ENCODE peak calls at places on chromosomes 4 and X, in ten cellular contexts. E is cardiac fibroblast; T is GM03348; N is MV-4-11; J is fibroblast of the aortic adventitia; Y is activated effector memory CD4-positive, alpha-beta T cell treated with Interleukin-2 at 50 U/mL for 16 hours; X is NCI-H2081; F is NCI-H2171; L is CD4-positive, alpha-beta T cell; S is uterus. G is an unnamed sample.

GRCh38 chr4:8076023-8076422 is 82.6 kb downstream of the ABLIM2 start:
- DNase-seq in E (no peak), T (no peak), N (no peak), J (no peak), Y (no peak), X (no peak), F (no peak), L (no peak), S (no peak), G (no peak)

GRCh38 chrX:45669715-45670360 is 469.2 kb upstream of the DIPK2B start:
- DNase-seq in E (peak; percentile 43), T (peak; percentile 20), N (no peak), J (peak; percentile 55), Y (no peak), X (no peak), F (no peak), L (no peak), S (no peak), G (no peak)

GRCh38 chr4:1082215-1083182 is 30.9 kb downstream of the RNF212 start:
- DNase-seq in E (peak; percentile 86), T (peak; percentile 93), N (peak; percentile 93), J (peak; percentile 79), Y (no peak), X (peak; percentile 40), F (no peak), L (no peak), S (no peak), G (no peak)

GRCh38 chrX:9534686-9535085 is 69.8 kb downstream of the TBL1X start:
- DNase-seq in E (peak; percentile 72), T (peak; percentile 41), N (no peak), J (peak; percentile 66), Y (no peak), X (no peak), F (no peak), L (no peak), S (peak; percentile 34), G (no peak)

GRCh38 chrX:13691845-13692334 is 3.0 kb downstream of the RAB9A start:
- DNase-seq in E (no peak), T (no peak), N (no peak), J (no peak), Y (no peak), X (no peak), F (no peak), L (no peak), S (no peak), G (no peak)

GRCh38 chr4:124432500-124432899 is 280.0 kb downstream of the ANKRD50 start:
- DNase-seq in E (peak; percentile 55), T (peak; percentile 28), N (no peak), J (peak; percentile 50), Y (no peak), X (no peak), F (no peak), L (no peak), S (no peak), G (no peak)

GRCh38 chr4:147582386-147583077 is 34.7 kb upstream of the TMEM184C start:
- DNase-seq in E (peak; percentile 29), T (no peak), N (no peak), J (peak; percentile 67), Y (no peak), X (no peak), F (no peak), L (no peak), S (no peak), G (no peak)

GRCh38 chr4:96787766-96788165 is 947.9 kb downstream of the PDHA2 start:
- DNase-seq in E (no peak), T (no peak), N (no peak), J (no peak), Y (no peak), X (no peak), F (no peak), L (no peak), S (no peak), G (no peak)

GRCh38 chrX:9312922-9313867 is 151.7 kb upstream of the TBL1X start:
- DNase-seq in E (no peak), T (no peak), N (peak; percentile 32), J (no peak), Y (peak; percentile 54), X (peak; percentile 24), F (no peak), L (peak; percentile 71), S (no peak), G (peak; percentile 5)

GRCh38 chrX:68665502-68665901 is 18.0 kb downstream of the STARD8 start:
- DNase-seq in E (peak; percentile 33), T (no peak), N (no peak), J (no peak), Y (no peak), X (no peak), F (no peak), L (no peak), S (no peak), G (no peak)

GRCh38 chrX:101999644-102000539 is 68.1 kb upstream of the ZMAT1 start:
- DNase-seq in E (no peak), T (no peak), N (no peak), J (no peak), Y (no peak), X (no peak), F (no peak), L (no peak), S (no peak), G (no peak)

GRCh38 chr4:81550005-81550896 is 78.5 kb upstream of the RASGEF1B start:
- DNase-seq in E (peak; percentile 5), T (no peak), N (no peak), J (peak; percentile 9), Y (no peak), X (no peak), F (no peak), L (no peak), S (peak; percentile 27), G (no peak)

GRCh38 chr4:86891785-86892638 is at the start of gene C4orf36:
- DNase-seq in E (peak; percentile 41), T (peak; percentile 73), N (peak; percentile 23), J (no peak), Y (peak; percentile 7), X (peak; percentile 65), F (peak; percentile 54), L (no peak), S (peak; percentile 46), G (no peak)

GRCh38 chrX:131841496-131842410 is 181.3 kb upstream of the STK26 start:
- DNase-seq in E (peak; percentile 62), T (peak; percentile 54), N (peak; percentile 1), J (peak; percentile 60), Y (no peak), X (peak; percentile 67), F (peak; percentile 18), L (no peak), S (peak; percentile 22), G (no peak)

GRCh38 chr4:6134612-6135220 is 65.6 kb downstream of the JAKMIP1 start:
- DNase-seq in E (no peak), T (no peak), N (no peak), J (no peak), Y (peak; percentile 53), X (no peak), F (no peak), L (no peak), S (no peak), G (peak; percentile 53)

GRCh38 chrX:63735882-63736281 is 49.1 kb downstream of the ARHGEF9 start:
- DNase-seq in E (no peak), T (no peak), N (no peak), J (no peak), Y (no peak), X (no peak), F (no peak), L (no peak), S (no peak), G (no peak)

GRCh38 chr4:155759372-155760252 is 791 bp downstream of the GUCY1B1 start:
- DNase-seq in E (peak; percentile 51), T (peak; percentile 56), N (no peak), J (no peak), Y (no peak), X (peak; percentile 13), F (no peak), L (no peak), S (peak; percentile 66), G (no peak)

GRCh38 chr4:167606551-167606950 is 372.3 kb upstream of the SPOCK3 start:
- DNase-seq in E (no peak), T (no peak), N (no peak), J (no peak), Y (no peak), X (no peak), F (no peak), L (no peak), S (no peak), G (no peak)

GRCh38 chr4:187393546-187394344 is 601.8 kb upstream of the ZFP42 start:
- DNase-seq in E (no peak), T (peak; percentile 29), N (no peak), J (no peak), Y (no peak), X (no peak), F (no peak), L (no peak), S (no peak), G (no peak)

GRCh38 chr4:142095886-142096605 is 459.7 kb downstream of the IL15 start:
- DNase-seq in E (peak; percentile 93), T (peak; percentile 78), N (no peak), J (peak; percentile 98), Y (no peak), X (peak; percentile 82), F (no peak), L (no peak), S (peak; percentile 76), G (no peak)

GRCh38 chr4:119529788-119530187 is 98.8 kb downstream of the PDE5A start:
- DNase-seq in E (no peak), T (no peak), N (no peak), J (no peak), Y (no peak), X (no peak), F (no peak), L (no peak), S (no peak), G (no peak)

GRCh38 chr4:145093638-145094037 is 4.4 kb downstream of the ANAPC10 start:
- DNase-seq in E (no peak), T (no peak), N (no peak), J (no peak), Y (no peak), X (no peak), F (no peak), L (no peak), S (no peak), G (no peak)

GRCh38 chrX:24190500-24191156 is 41.1 kb downstream of the ZFX start:
- DNase-seq in E (peak; percentile 49), T (peak; percentile 21), N (no peak), J (peak; percentile 56), Y (no peak), X (no peak), F (no peak), L (no peak), S (no peak), G (no peak)

GRCh38 chr4:125650557-125650956 is 335.8 kb downstream of the FAT4 start:
- DNase-seq in E (no peak), T (no peak), N (no peak), J (no peak), Y (no peak), X (no peak), F (no peak), L (no peak), S (no peak), G (no peak)

GRCh38 chr4:156898373-156899117 is 73.1 kb downstream of the PDGFC start:
- DNase-seq in E (peak; percentile 55), T (no peak), N (peak; percentile 94), J (no peak), Y (no peak), X (no peak), F (no peak), L (no peak), S (no peak), G (no peak)

GRCh38 chrX:56762707-56763555 is 33.9 kb downstream of the NBDY start:
- DNase-seq in E (no peak), T (no peak), N (no peak), J (no peak), Y (no peak), X (no peak), F (no peak), L (no peak), S (no peak), G (no peak)

GRCh38 chrX:154056739-154057367 is 37.2 kb upstream of the IRAK1 start:
- DNase-seq in E (no peak), T (no peak), N (peak; percentile 55), J (no peak), Y (no peak), X (no peak), F (no peak), L (no peak), S (no peak), G (no peak)

GRCh38 chr4:187993827-187994226 is 1.7 kb upstream of the ZFP42 start:
- DNase-seq in E (peak; percentile 16), T (peak; percentile 32), N (no peak), J (no peak), Y (no peak), X (no peak), F (no peak), L (no peak), S (no peak), G (no peak)